ENCODE peak calls at places on chromosomes 16 and 17, in ten cellular contexts. One of them, this sample, is unnamed. For H3K4me1, the result is how much of the 10 kb centered on the place peaks cover.

GRCh38 chr17:64240741-64241347 is 22.2 kb downstream of the TEX2 start:
- DNase-seq in sigmoid colon: peak
- DNase-seq in PC-3: peak
- DNase-seq in MM.1S: no peak
- DNase-seq in heart left ventricle: peak
- DNase-seq in small intestine: no peak
- DNase-seq in tibial nerve: no peak
- DNase-seq in Peyer's patch: peak
- DNase-seq in SJSA1: no peak
- DNase-seq in vagina: peak
- DNase-seq in this sample: no peak

GRCh38 chr17:53629188-53629587 is 193.5 kb upstream of the KIF2B start:
- DNase-seq in small intestine: no peak
- DNase-seq in MM.1S: no peak
- DNase-seq in heart left ventricle: no peak
- DNase-seq in SJSA1: no peak
- DNase-seq in tibial nerve: no peak
- DNase-seq in sigmoid colon: no peak
- DNase-seq in PC-3: no peak
- DNase-seq in Peyer's patch: no peak
- DNase-seq in vagina: no peak
- DNase-seq in this sample: no peak

GRCh38 chr17:55641559-55642160 is 81.0 kb downstream of the TMEM100 start:
- DNase-seq in SJSA1: peak
- DNase-seq in sigmoid colon: peak
- DNase-seq in vagina: no peak
- DNase-seq in MM.1S: peak
- DNase-seq in PC-3: peak
- DNase-seq in Peyer's patch: peak
- DNase-seq in small intestine: peak
- DNase-seq in tibial nerve: peak
- DNase-seq in heart left ventricle: peak
- DNase-seq in this sample: no peak

GRCh38 chr17:37028040-37028439 is 79.3 kb downstream of the AATF start:
- DNase-seq in MM.1S: no peak
- DNase-seq in tibial nerve: no peak
- DNase-seq in small intestine: no peak
- DNase-seq in vagina: no peak
- DNase-seq in SJSA1: no peak
- DNase-seq in heart left ventricle: no peak
- DNase-seq in sigmoid colon: no peak
- DNase-seq in Peyer's patch: no peak
- DNase-seq in PC-3: no peak
- DNase-seq in this sample: no peak

GRCh38 chr17:835263-835662 is 53.1 kb downstream of the MRM3 start:
- DNase-seq in Peyer's patch: no peak
- DNase-seq in MM.1S: no peak
- DNase-seq in small intestine: no peak
- DNase-seq in heart left ventricle: no peak
- DNase-seq in vagina: no peak
- DNase-seq in tibial nerve: no peak
- DNase-seq in PC-3: peak
- DNase-seq in SJSA1: peak
- DNase-seq in sigmoid colon: peak
- DNase-seq in this sample: no peak

GRCh38 chr16:1913327-1914083 is 4.7 kb downstream of the HS3ST6 start:
- DNase-seq in Peyer's patch: peak
- DNase-seq in PC-3: peak
- DNase-seq in heart left ventricle: no peak
- DNase-seq in sigmoid colon: no peak
- DNase-seq in vagina: no peak
- DNase-seq in tibial nerve: no peak
- DNase-seq in SJSA1: no peak
- DNase-seq in small intestine: peak
- DNase-seq in MM.1S: no peak
- DNase-seq in this sample: no peak

GRCh38 chr16:56241596-56241995 is 50.3 kb downstream of the GNAO1 start:
- DNase-seq in vagina: no peak
- DNase-seq in small intestine: no peak
- DNase-seq in Peyer's patch: no peak
- DNase-seq in heart left ventricle: no peak
- DNase-seq in sigmoid colon: no peak
- DNase-seq in tibial nerve: no peak
- DNase-seq in PC-3: peak
- DNase-seq in SJSA1: peak
- DNase-seq in MM.1S: no peak
- DNase-seq in this sample: no peak

GRCh38 chr17:81842725-81843504 is 8.1 kb upstream of the PPP1R27 start:
- DNase-seq in sigmoid colon: no peak
- DNase-seq in Peyer's patch: no peak
- DNase-seq in SJSA1: peak
- DNase-seq in heart left ventricle: no peak
- DNase-seq in MM.1S: no peak
- DNase-seq in vagina: no peak
- DNase-seq in PC-3: peak
- DNase-seq in small intestine: no peak
- DNase-seq in tibial nerve: no peak
- DNase-seq in this sample: no peak

GRCh38 chr16:67917852-67918236 is 13.8 kb downstream of the CTRL start:
- DNase-seq in Peyer's patch: no peak
- DNase-seq in sigmoid colon: no peak
- DNase-seq in PC-3: peak
- DNase-seq in small intestine: no peak
- DNase-seq in SJSA1: peak
- DNase-seq in tibial nerve: no peak
- DNase-seq in heart left ventricle: no peak
- DNase-seq in MM.1S: no peak
- DNase-seq in vagina: no peak
- DNase-seq in this sample: peak

GRCh38 chr17:1180958-1181768 is 1.4 kb upstream of the ABR start:
- DNase-seq in Peyer's patch: peak
- DNase-seq in tibial nerve: no peak
- DNase-seq in sigmoid colon: no peak
- DNase-seq in PC-3: no peak
- DNase-seq in vagina: no peak
- DNase-seq in SJSA1: no peak
- DNase-seq in MM.1S: no peak
- DNase-seq in heart left ventricle: no peak
- DNase-seq in small intestine: no peak
- DNase-seq in this sample: no peak

GRCh38 chr17:63435681-63436522 is 10.2 kb downstream of the CYB561 start:
- DNase-seq in sigmoid colon: no peak
- DNase-seq in small intestine: peak
- DNase-seq in MM.1S: no peak
- DNase-seq in vagina: no peak
- DNase-seq in SJSA1: no peak
- DNase-seq in tibial nerve: no peak
- DNase-seq in heart left ventricle: peak
- DNase-seq in Peyer's patch: peak
- DNase-seq in PC-3: peak
- DNase-seq in this sample: no peak

GRCh38 chr16:88810868-88811599 is 694 bp downstream of the APRT start:
- DNase-seq in MM.1S: peak
- DNase-seq in sigmoid colon: peak
- DNase-seq in SJSA1: peak
- DNase-seq in tibial nerve: peak
- DNase-seq in PC-3: peak
- DNase-seq in Peyer's patch: peak
- DNase-seq in small intestine: peak
- DNase-seq in vagina: no peak
- DNase-seq in heart left ventricle: peak
- DNase-seq in this sample: no peak

GRCh38 chr16:13968835-13969234 is 48.9 kb downstream of the ERCC4 start:
- DNase-seq in sigmoid colon: no peak
- DNase-seq in PC-3: no peak
- DNase-seq in small intestine: no peak
- DNase-seq in vagina: no peak
- DNase-seq in heart left ventricle: no peak
- DNase-seq in Peyer's patch: no peak
- DNase-seq in tibial nerve: no peak
- DNase-seq in SJSA1: no peak
- DNase-seq in MM.1S: no peak
- DNase-seq in this sample: no peak

GRCh38 chr17:74325743-74326379 is at the start of gene KIF19:
- DNase-seq in tibial nerve: no peak
- DNase-seq in heart left ventricle: peak
- DNase-seq in Peyer's patch: peak
- DNase-seq in sigmoid colon: no peak
- DNase-seq in small intestine: peak
- DNase-seq in PC-3: no peak
- DNase-seq in MM.1S: peak
- DNase-seq in SJSA1: no peak
- DNase-seq in vagina: no peak
- DNase-seq in this sample: no peak

GRCh38 chr17:31095239-31096105 is 695 bp downstream of the NF1 start:
- DNase-seq in PC-3: peak
- DNase-seq in Peyer's patch: peak
- DNase-seq in heart left ventricle: peak
- DNase-seq in small intestine: peak
- DNase-seq in sigmoid colon: peak
- DNase-seq in SJSA1: peak
- DNase-seq in tibial nerve: no peak
- DNase-seq in MM.1S: no peak
- DNase-seq in vagina: no peak
- DNase-seq in this sample: no peak

GRCh38 chr17:37405955-37406634 is 541 bp downstream of the ACACA start:
- DNase-seq in Peyer's patch: no peak
- DNase-seq in sigmoid colon: no peak
- DNase-seq in tibial nerve: no peak
- DNase-seq in SJSA1: no peak
- DNase-seq in vagina: no peak
- DNase-seq in small intestine: peak
- DNase-seq in PC-3: no peak
- DNase-seq in heart left ventricle: no peak
- DNase-seq in MM.1S: no peak
- DNase-seq in this sample: no peak

DNA sequence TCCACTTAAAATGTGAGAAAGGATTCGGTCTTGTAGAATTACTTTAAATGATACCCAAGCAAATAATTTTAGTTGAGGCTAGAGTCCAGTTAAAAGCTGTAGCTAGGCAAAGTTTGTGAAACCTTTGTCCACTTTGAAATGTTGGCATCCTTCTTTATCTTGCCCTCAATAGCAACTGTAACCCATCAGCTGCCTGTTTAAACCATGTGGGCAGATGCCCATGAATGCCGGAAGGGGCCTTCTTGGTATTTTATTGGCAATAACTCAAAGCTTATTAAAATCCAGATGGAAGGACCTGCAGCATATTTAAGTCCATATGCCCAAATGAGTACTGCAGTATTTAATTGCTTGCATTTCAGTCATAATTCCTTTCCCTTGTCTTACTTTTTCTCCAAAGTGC is 225.1 kb downstream of the KCNJ2 start:
- DNase-seq in vagina: no peak
- DNase-seq in heart left ventricle: no peak
- DNase-seq in Peyer's patch: no peak
- DNase-seq in small intestine: no peak
- DNase-seq in PC-3: no peak
- DNase-seq in SJSA1: no peak
- DNase-seq in tibial nerve: no peak
- DNase-seq in sigmoid colon: no peak
- DNase-seq in MM.1S: no peak
- DNase-seq in this sample: no peak
- H3K4me3 ChIP-seq in vagina: no peak
- H3K4me3 ChIP-seq in heart left ventricle: no peak
- H3K4me3 ChIP-seq in Peyer's patch: no peak
- H3K4me3 ChIP-seq in small intestine: no peak
- H3K4me3 ChIP-seq in PC-3: no peak
- H3K4me3 ChIP-seq in SJSA1: no peak
- H3K4me3 ChIP-seq in tibial nerve: no peak
- H3K4me3 ChIP-seq in sigmoid colon: no peak
- H3K4me3 ChIP-seq in MM.1S: no peak
- H3K4me3 ChIP-seq in this sample: no peak

DNA sequence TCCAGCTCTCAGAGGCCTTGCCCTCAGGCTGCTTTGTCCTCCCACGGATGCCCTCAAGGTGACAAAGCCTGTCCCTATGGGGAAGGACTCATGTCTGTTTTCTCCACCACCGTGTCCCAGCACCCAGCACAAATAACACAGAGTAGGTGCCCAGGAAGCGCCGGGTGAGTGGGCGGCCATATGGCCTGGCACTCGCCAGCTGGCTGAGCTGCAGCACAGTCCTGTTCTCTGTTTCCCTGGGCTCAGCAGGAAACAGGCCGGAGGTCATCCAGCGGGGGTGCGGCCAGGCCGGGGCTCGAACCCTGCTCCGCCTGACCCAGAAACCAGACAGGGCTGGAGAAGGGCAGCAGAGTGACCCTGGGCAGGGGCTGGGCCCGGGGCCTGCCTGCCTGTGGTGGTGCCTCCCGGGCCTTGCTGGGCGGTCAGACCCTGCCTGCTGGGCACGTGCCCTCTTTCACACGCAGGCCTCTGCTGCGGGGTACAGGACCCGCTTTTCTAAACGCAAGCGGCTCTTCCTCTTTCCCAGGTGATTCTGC is 139.0 kb upstream of the CIBAR2 start:
- DNase-seq in MM.1S: no peak
- DNase-seq in heart left ventricle: no peak
- DNase-seq in Peyer's patch: no peak
- DNase-seq in vagina: no peak
- DNase-seq in SJSA1: no peak
- DNase-seq in tibial nerve: no peak
- DNase-seq in PC-3: no peak
- DNase-seq in small intestine: no peak
- DNase-seq in sigmoid colon: no peak
- DNase-seq in this sample: no peak
- H3K4me1 ChIP-seq in MM.1S: under half
- H3K4me1 ChIP-seq in heart left ventricle: under half
- H3K4me1 ChIP-seq in Peyer's patch: under half
- H3K4me1 ChIP-seq in vagina: under half
- H3K4me1 ChIP-seq in SJSA1: under half
- H3K4me1 ChIP-seq in tibial nerve: under half
- H3K4me1 ChIP-seq in PC-3: under half
- H3K4me1 ChIP-seq in small intestine: under half
- H3K4me1 ChIP-seq in sigmoid colon: under half
- H3K4me1 ChIP-seq in this sample: under half

GRCh38 chr16:4377573-4378146 is 6.0 kb downstream of the VASN start:
- DNase-seq in heart left ventricle: no peak
- DNase-seq in Peyer's patch: no peak
- DNase-seq in tibial nerve: no peak
- DNase-seq in small intestine: no peak
- DNase-seq in sigmoid colon: no peak
- DNase-seq in MM.1S: no peak
- DNase-seq in vagina: no peak
- DNase-seq in SJSA1: no peak
- DNase-seq in PC-3: no peak
- DNase-seq in this sample: no peak
- H3K27ac ChIP-seq in heart left ventricle: no peak
- H3K27ac ChIP-seq in Peyer's patch: peak
- H3K27ac ChIP-seq in tibial nerve: peak
- H3K27ac ChIP-seq in small intestine: no peak
- H3K27ac ChIP-seq in sigmoid colon: peak
- H3K27ac ChIP-seq in MM.1S: no peak
- H3K27ac ChIP-seq in vagina: peak
- H3K27ac ChIP-seq in SJSA1: no peak
- H3K27ac ChIP-seq in PC-3: no peak
- H3K27ac ChIP-seq in this sample: peak

DNA sequence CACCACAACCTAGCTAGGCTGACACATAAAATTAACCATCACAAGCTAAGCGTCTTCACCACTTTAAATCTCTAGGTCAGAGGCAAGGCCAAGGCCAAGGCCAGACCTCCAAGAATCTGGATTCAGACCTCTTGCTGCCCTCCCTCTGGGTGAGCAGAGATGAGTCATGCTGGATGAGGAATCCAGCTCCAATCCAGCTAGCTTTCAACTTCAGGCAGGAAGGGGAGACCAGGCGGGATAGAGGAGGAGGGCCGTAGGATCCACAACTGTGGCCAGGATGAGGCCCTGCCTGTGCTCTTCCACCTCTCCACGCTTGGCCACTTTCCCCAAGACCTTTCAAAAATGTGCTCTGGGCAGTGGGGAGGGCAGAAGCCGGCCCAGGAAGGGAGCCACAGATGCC is 14.7 kb downstream of the LRRC75A start:
- DNase-seq in small intestine: no peak
- DNase-seq in SJSA1: peak
- DNase-seq in vagina: no peak
- DNase-seq in sigmoid colon: peak
- DNase-seq in Peyer's patch: peak
- DNase-seq in tibial nerve: peak
- DNase-seq in PC-3: peak
- DNase-seq in MM.1S: no peak
- DNase-seq in heart left ventricle: peak
- DNase-seq in this sample: no peak
- H3K4me3 ChIP-seq in small intestine: no peak
- H3K4me3 ChIP-seq in SJSA1: no peak
- H3K4me3 ChIP-seq in vagina: no peak
- H3K4me3 ChIP-seq in sigmoid colon: no peak
- H3K4me3 ChIP-seq in Peyer's patch: no peak
- H3K4me3 ChIP-seq in tibial nerve: no peak
- H3K4me3 ChIP-seq in PC-3: no peak
- H3K4me3 ChIP-seq in MM.1S: no peak
- H3K4me3 ChIP-seq in heart left ventricle: no peak
- H3K4me3 ChIP-seq in this sample: no peak

This sample was measured in Panc1.